ENCODE peak calls at places on chromosomes 2 and 18, in six cellular contexts. N is fibroblast of lung, Q is uterus, M is IMR-90, G is sigmoid colon, E is NB4. U is an unnamed sample.

GRCh38 chr2:19883971-19884720 is 17.6 kb downstream of the TTC32 start:
- DNase-seq in N (no peak), Q (no peak), M (no peak), G (peak), E (no peak), U (no peak)

GRCh38 chr2:54546925-54547324 is 90.8 kb downstream of the SPTBN1 start:
- DNase-seq in N (no peak), Q (no peak), M (no peak), G (no peak), E (no peak), U (no peak)

GRCh38 chr2:210363261-210363660 is 48.3 kb upstream of the MYL1 start:
- DNase-seq in N (no peak), Q (no peak), M (no peak), G (no peak), E (peak), U (peak)

GRCh38 chr2:36486546-36487044 is 111.4 kb downstream of the FEZ2 start:
- DNase-seq in N (peak), Q (no peak), M (peak), G (no peak), E (no peak), U (peak)

GRCh38 chr18:7084766-7085080 is 32.9 kb downstream of the LAMA1 start:
- DNase-seq in N (peak), Q (no peak), M (peak), G (no peak), E (no peak), U (peak)

GRCh38 chr18:57915241-57915640 is 112.1 kb upstream of the ATP8B1 start:
- DNase-seq in N (peak), Q (no peak), M (peak), G (no peak), E (no peak), U (no peak)

GRCh38 chr2:138321458-138321857 is 180.1 kb upstream of the SPOPL start:
- DNase-seq in N (no peak), Q (no peak), M (no peak), G (no peak), E (no peak), U (no peak)

GRCh38 chr18:61743775-61744531 is 148.9 kb downstream of the RNF152 start:
- DNase-seq in N (peak), Q (peak), M (peak), G (no peak), E (no peak), U (no peak)

GRCh38 chr2:235981629-235982028 is 186.6 kb downstream of the GBX2 start:
- DNase-seq in N (no peak), Q (no peak), M (no peak), G (no peak), E (no peak), U (no peak)

GRCh38 chr2:71952572-71953188 is 195.0 kb downstream of the CYP26B1 start:
- DNase-seq in N (no peak), Q (no peak), M (no peak), G (no peak), E (no peak), U (peak)

GRCh38 chr2:154600931-154601494 is 97.5 kb upstream of the KCNJ3 start:
- DNase-seq in N (no peak), Q (no peak), M (no peak), G (no peak), E (no peak), U (no peak)

GRCh38 chr2:232522014-232522854 is 2.0 kb downstream of the PRSS56 start:
- DNase-seq in N (no peak), Q (peak), M (no peak), G (no peak), E (peak), U (no peak)

GRCh38 chr2:232523682-232524597 is 2.0 kb upstream of the CHRND start:
- DNase-seq in N (peak), Q (no peak), M (peak), G (no peak), E (peak), U (peak)

GRCh38 chr2:232524771-232525170 is 1.2 kb upstream of the CHRND start:
- DNase-seq in N (no peak), Q (no peak), M (no peak), G (no peak), E (no peak), U (no peak)

GRCh38 chr2:232521524-232521923 is 1.3 kb downstream of the PRSS56 start:
- DNase-seq in N (no peak), Q (no peak), M (no peak), G (no peak), E (no peak), U (no peak)

DNA sequence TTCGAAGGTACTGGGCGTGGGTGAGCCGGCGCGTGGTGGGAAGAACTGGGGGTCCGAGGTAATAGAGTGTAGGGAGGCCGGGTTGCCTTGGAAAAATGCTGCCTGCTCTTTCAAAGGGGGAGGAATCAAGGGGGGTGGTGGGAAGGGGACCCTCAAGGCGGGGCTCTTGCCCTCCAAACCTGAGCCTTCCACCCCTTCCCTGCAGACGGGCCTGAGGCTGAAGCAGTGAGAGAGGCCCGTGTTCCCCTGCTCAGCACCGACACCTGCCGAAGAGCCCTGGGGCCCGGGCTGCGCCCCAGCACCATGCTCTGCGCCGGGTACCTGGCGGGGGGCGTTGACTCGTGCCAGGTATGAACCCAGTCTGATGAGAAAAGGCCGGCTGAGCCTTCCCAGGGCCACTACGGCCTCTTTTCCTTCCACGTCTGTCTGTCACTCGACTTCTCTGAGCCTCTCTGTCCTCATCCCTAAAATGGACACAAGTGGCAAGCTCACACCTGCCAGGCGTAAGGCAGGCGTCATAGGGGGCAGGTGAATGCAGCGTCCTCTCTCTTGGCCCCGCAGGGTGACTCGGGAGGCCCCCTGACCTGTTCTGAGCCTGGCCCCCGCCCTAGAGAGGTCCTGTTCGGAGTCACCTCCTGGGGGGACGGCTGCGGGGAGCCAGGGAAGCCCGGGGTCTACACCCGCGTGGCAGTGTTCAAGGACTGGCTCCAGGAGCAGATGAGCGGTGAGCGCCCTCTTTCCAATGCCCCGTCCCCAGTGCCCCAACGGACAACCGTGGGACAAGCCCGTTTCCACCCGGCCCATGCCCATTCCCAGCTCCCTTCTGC is 2.9 kb downstream of the PRSS56 start:
- DNase-seq in N (no peak), Q (no peak), M (no peak), G (no peak), E (no peak), U (no peak)
- H3K4me3 ChIP-seq in N (no peak), Q (no peak), M (no peak), G (no peak), E (no peak), U (no peak)

GRCh38 chr2:22991844-22992243 is 393.1 kb upstream of the KLHL29 start:
- DNase-seq in N (no peak), Q (no peak), M (no peak), G (no peak), E (no peak), U (no peak)
- TF ChIP-seq CTCF in N (no peak), Q (no peak), M (no peak), G (no peak), E (no peak), U (no peak)

DNA sequence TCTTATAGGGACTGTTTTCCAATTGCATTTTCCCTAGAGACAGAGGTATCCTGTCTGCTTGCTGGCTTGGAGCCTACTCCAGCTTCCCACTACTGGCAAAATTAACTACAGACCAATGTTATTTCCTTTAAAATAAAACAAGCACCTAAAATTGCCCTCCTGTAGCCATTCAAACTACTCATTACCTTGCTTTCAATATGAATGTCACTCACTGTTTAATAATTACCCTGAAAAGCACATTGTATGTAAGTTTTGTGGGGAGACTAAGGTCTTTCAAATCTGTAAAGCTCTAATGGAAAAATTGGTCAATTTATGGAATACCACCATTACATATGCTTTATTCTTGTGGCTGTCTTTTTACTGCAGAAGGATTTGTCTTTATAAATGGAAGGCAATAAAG is 87.3 kb downstream of the DOCK10 start:
- DNase-seq in N (no peak), Q (no peak), M (no peak), G (no peak), E (no peak), U (no peak)
- H3K4me3 ChIP-seq in N (no peak), Q (no peak), M (no peak), G (no peak), E (no peak), U (no peak)

GRCh38 chr2:64322433-64322832 is 131.5 kb upstream of the LGALSL start:
- DNase-seq in N (no peak), Q (no peak), M (no peak), G (no peak), E (no peak), U (no peak)
- TF ChIP-seq CTCF in N (no peak), Q (no peak), M (no peak), G (no peak), E (no peak), U (no peak)

DNA sequence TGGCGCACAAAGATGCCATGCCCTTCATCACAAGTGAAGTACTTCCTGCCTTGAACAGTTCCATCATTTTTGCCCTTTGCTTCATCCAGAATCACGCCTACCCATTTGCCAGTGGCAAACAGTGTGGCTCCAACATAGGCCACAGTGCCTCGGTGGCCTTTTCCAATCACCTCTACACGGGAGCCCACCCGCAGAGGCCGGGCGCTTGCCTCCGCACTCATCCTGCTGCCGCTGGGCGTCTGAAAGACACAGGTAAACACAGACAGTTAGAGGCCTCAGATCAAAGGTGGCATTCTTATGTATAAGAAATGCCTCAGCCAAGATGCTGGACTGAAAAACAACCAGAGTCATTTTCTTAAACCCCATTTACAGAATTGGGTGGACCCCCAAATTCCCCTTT is 2.1 kb downstream of the DCTN1 start:
- DNase-seq in N (no peak), Q (no peak), M (no peak), G (no peak), E (no peak), U (no peak)
- H3K4me3 ChIP-seq in N (no peak), Q (no peak), M (no peak), G (no peak), E (no peak), U (no peak)

GRCh38 chr18:48926420-48926857 is 24.3 kb downstream of the SMAD7 start:
- DNase-seq in N (no peak), Q (no peak), M (no peak), G (no peak), E (no peak), U (no peak)

GRCh38 chr18:48922801-48923730 is 27.7 kb downstream of the SMAD7 start:
- DNase-seq in N (peak), Q (peak), M (peak), G (peak), E (peak), U (no peak)

GRCh38 chr18:48927286-48928080 is 23.3 kb downstream of the SMAD7 start:
- DNase-seq in N (no peak), Q (no peak), M (no peak), G (no peak), E (no peak), U (no peak)

GRCh38 chr18:48923746-48924580 is 26.8 kb downstream of the SMAD7 start:
- DNase-seq in N (peak), Q (no peak), M (peak), G (no peak), E (peak), U (peak)

DNA sequence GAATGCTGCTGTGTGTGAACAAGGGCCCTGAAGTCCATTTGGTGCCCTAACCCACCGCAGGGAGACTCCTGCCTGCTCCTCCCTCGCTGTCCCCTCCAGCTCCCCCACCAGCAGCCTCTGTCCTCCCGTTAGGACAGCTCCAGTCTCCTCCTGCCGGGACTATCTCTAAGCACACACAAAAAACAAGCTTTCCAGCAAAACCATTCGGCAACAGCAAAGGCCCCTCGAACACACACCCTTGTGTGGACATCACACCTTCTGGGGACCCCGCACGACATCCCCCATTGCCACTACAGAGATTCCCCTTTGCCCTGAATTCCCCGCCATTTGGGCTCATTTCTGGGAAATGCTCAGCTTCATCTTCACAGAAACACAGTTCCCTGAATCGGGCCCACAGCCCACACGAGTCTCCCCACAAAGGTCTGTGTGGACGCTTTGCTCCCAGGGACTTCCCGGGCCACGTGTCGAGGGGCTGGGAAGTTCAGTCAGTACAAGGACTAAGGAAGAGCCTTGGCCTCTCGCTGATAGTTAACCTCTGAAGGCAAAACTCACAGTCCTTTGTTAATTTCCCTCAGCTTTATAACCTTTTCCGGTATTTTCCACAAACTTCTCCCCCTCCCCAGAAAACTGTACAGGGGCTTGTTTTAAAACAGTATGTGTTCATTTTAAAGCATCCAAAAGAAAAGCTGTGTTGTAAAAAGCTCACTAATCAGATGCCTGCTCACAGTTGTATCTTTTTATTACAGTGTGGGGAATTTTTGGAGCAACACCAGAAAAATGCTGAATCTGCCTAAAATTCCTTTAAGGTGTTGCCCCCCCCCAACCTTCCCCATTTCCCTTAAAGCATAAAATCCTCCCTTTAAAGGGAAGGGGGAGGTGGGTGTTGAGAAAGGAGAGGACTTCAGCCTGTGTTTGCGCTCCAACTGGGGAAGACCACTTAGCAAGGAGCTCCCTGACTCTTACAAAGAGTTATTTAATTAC is 25.9 kb downstream of the SMAD7 start:
- DNase-seq in N (no peak), Q (no peak), M (no peak), G (no peak), E (no peak), U (no peak)
- TF ChIP-seq CTCF in N (peak), Q (no peak), M (no peak), G (no peak), E (no peak), U (no peak)

DNA sequence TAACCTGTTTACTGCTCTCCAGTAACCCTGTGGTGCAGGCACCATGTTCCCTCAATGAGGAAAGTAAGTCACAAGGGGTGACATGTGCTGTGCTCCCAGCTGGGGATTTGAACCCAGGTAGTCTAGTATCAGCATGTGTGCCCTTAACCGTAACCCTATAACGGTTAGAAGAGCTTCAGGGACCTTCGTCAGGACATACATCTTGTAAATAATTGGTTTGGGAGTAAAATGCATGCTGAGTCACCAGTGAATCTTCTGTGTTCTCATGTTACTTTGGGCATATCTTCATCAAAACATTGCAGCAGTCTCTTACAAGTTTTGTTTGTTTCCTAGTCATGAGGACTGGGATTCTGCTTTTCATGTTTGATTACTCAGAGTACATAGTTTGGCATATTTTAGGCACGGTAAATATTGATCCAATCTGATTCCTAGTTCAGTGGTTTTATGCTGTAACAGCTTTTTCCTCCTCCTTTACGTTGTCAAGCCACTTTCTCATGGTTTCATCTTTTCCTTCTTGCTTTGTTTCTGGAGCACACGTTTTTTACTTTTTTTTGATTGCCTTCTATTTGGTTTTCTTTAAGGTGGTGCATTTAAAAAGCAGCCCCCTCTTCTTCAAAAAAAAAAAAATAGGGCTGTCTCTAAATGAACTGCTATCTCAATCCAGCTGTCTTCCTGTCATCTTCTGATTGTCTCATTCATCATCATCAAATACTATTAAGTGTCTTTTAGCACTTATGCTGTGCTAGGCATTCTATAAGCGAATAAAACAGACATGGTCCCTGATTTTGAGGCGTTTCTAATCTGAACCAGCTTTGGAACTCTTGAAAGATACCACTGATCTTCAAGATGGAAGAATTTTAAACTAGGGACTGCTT is 50.4 kb downstream of the CLIP4 start:
- DNase-seq in N (peak), Q (no peak), M (peak), G (no peak), E (no peak), U (peak)
- H3K4me3 ChIP-seq in N (no peak), Q (no peak), M (no peak), G (no peak), E (no peak), U (no peak)